ENCODE peak calls at places on chromosome X, in five cellular contexts. W is IMR-90, Q is mesenchymal stem cell, P is H1, R is mesendoderm. J is an unnamed sample.

GRCh38 chrX:136752796-136753195 is 27.9 kb downstream of the ARHGEF6 start:
- DNase-seq in W (peak), Q (no peak), P (no peak), R (no peak), J (no peak)

GRCh38 chrX:145178268-145178667 is 69.0 kb upstream of the SPANXN1 start:
- DNase-seq in W (no peak), Q (no peak), P (no peak), R (no peak), J (no peak)

GRCh38 chrX:23953908-23954269 is 46.1 kb downstream of the CXorf58 start:
- DNase-seq in W (no peak), Q (no peak), P (no peak), R (no peak), J (no peak)

GRCh38 chrX:151726751-151727150 is 7.8 kb upstream of the CNGA2 start:
- DNase-seq in W (no peak), Q (no peak), P (no peak), R (no peak), J (no peak)

GRCh38 chrX:116873678-116874077 is 410.9 kb upstream of the CT83 start:
- DNase-seq in W (no peak), Q (peak), P (no peak), R (peak), J (no peak)

GRCh38 chrX:149630681-149631292 is 805 bp downstream of the TMEM185A start:
- DNase-seq in W (peak), Q (peak), P (no peak), R (no peak), J (no peak)

GRCh38 chrX:145405012-145405411 is 157.7 kb downstream of the SPANXN1 start:
- DNase-seq in W (peak), Q (peak), P (no peak), R (peak), J (peak)

GRCh38 chrX:38539748-38540147 is 21.6 kb upstream of the TSPAN7 start:
- DNase-seq in W (no peak), Q (no peak), P (no peak), R (no peak), J (no peak)

GRCh38 chrX:101415180-101416130 is 7.4 kb downstream of the HNRNPH2 start:
- DNase-seq in W (peak), Q (peak), P (no peak), R (peak), J (peak)

GRCh38 chrX:1389993-1390285 is 2.0 kb downstream of the SLC25A6 start:
- DNase-seq in W (no peak), Q (no peak), P (no peak), R (no peak), J (no peak)

GRCh38 chrX:13008189-13008533 is 33.3 kb downstream of the TMSB4X start:
- DNase-seq in W (peak), Q (peak), P (no peak), R (no peak), J (no peak)

GRCh38 chrX:115408736-115409390 is 119.3 kb downstream of the LUZP4 start:
- DNase-seq in W (peak), Q (peak), P (no peak), R (no peak), J (no peak)

GRCh38 chrX:36909584-36909983 is 98.6 kb upstream of the FAM47C start:
- DNase-seq in W (no peak), Q (no peak), P (no peak), R (no peak), J (no peak)

GRCh38 chrX:115047181-115047580 is 29.8 kb upstream of the IL13RA2 start:
- DNase-seq in W (peak), Q (peak), P (no peak), R (no peak), J (no peak)

GRCh38 chrX:100090931-100091330 is 319.1 kb downstream of the PCDH19 start:
- DNase-seq in W (no peak), Q (peak), P (no peak), R (no peak), J (no peak)

GRCh38 chrX:55841962-55842752 is 124.6 kb downstream of the RRAGB start:
- DNase-seq in W (no peak), Q (no peak), P (no peak), R (no peak), J (no peak)

GRCh38 chrX:119391279-119391678 is 7.9 kb upstream of the SLC25A43 start:
- DNase-seq in W (peak), Q (peak), P (no peak), R (peak), J (no peak)

GRCh38 chrX:150362599-150363481 is at the start of gene MAMLD1:
- DNase-seq in W (peak), Q (peak), P (peak), R (peak), J (no peak)

GRCh38 chrX:43962636-43963035 is 10.6 kb downstream of the NDP start:
- DNase-seq in W (no peak), Q (no peak), P (no peak), R (no peak), J (no peak)

GRCh38 chrX:12567857-12568256 is 223.4 kb upstream of the PRPS2 start:
- DNase-seq in W (peak), Q (no peak), P (no peak), R (no peak), J (no peak)

GRCh38 chrX:70332600-70332999 is 42.7 kb downstream of the KIF4A start:
- DNase-seq in W (no peak), Q (no peak), P (no peak), R (peak), J (no peak)

GRCh38 chrX:68868316-68868715 is 39.5 kb downstream of the EFNB1 start:
- DNase-seq in W (no peak), Q (peak), P (no peak), R (no peak), J (no peak)

GRCh38 chrX:154595559-154595958 is 10.6 kb downstream of the CTAG1A start:
- DNase-seq in W (no peak), Q (peak), P (no peak), R (peak), J (no peak)

GRCh38 chrX:154594491-154594890 is 9.6 kb downstream of the CTAG1A start:
- DNase-seq in W (no peak), Q (no peak), P (no peak), R (no peak), J (no peak)

GRCh38 chrX:154598656-154599055 is 13.7 kb downstream of the CTAG1A start:
- DNase-seq in W (no peak), Q (no peak), P (no peak), R (no peak), J (no peak)

GRCh38 chrX:154597221-154597620 is 12.3 kb downstream of the CTAG1A start:
- DNase-seq in W (no peak), Q (no peak), P (no peak), R (peak), J (no peak)

GRCh38 chrX:154596290-154596929 is 11.5 kb downstream of the CTAG1A start:
- DNase-seq in W (peak), Q (peak), P (peak), R (peak), J (peak)
- H3K4me3 ChIP-seq in W (no peak), Q (no peak), P (peak), R (no peak), J (no peak)

GRCh38 chrX:85004255-85004654 is 578 bp downstream of the APOOL start:
- DNase-seq in W (peak), Q (peak), P (no peak), R (peak), J (no peak)

GRCh38 chrX:85001344-85001743 is 2.3 kb upstream of the APOOL start:
- DNase-seq in W (no peak), Q (no peak), P (no peak), R (no peak), J (no peak)

GRCh38 chrX:85003655-85004244 is at the start of gene APOOL:
- DNase-seq in W (peak), Q (peak), P (peak), R (peak), J (peak)
- H2BK15ac ChIP-seq in W (no peak), Q (no peak), P (no peak), R (no peak), J (no peak)

DNA sequence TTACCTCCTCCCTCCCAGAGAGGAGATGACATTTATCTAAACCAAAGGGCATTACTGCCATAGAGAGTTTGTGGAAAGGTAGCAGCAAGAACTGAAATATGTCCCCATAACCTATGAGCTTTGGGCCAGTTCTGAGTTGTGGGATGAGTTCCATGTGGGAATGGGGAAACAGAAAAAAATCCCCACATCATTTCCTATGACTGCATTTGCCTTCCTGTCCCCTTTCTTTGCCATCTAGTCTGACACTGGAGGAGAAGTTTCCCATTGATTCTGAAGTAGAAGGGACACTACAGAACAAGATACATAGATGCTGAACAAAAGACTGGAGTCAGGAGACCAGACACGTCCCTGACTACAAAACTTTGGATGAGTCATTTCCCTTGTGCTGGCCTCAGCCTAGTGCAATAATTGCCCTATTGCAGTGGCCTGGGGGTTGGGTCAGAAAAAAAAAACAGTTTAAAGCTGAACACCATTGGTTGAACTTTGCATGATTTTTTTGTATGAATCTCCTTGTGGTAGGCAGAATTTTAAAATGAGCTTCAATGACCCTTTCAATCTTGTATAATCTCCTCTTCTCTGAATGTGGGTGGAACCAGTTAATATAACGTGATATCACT is 22.1 kb downstream of the BEX3 start:
- DNase-seq in W (peak), Q (peak), P (no peak), R (no peak), J (no peak)
- H3K4me3 ChIP-seq in W (no peak), Q (no peak), P (no peak), R (no peak), J (no peak)

GRCh38 chrX:40377684-40378083 is 203.1 kb upstream of the ATP6AP2 start:
- DNase-seq in W (no peak), Q (no peak), P (no peak), R (no peak), J (no peak)
- H2BK15ac ChIP-seq in W (no peak), Q (no peak), P (no peak), R (no peak), J (no peak)

GRCh38 chrX:45769919-45770582 is 569.4 kb upstream of the DIPK2B start:
- DNase-seq in W (peak), Q (peak), P (no peak), R (no peak), J (no peak)
- H3K4me3 ChIP-seq in W (peak), Q (no peak), P (no peak), R (no peak), J (no peak)

J was measured in neuronal stem cell.